ENCODE peak calls at places on chromosomes 13 and 19, in five cellular contexts. One of them, this sample, is unnamed.

GRCh38 chr19:46704379-46705076 is 12.4 kb downstream of the PRKD2 start:
- DNase-seq in kidney: peak
- DNase-seq in fibroblast of mammary gland: peak
- DNase-seq in retinal pigment epithelial cell: no peak
- DNase-seq in lower lobe of right lung: peak
- DNase-seq in this sample: peak

GRCh38 chr19:55212447-55212846 is 3.1 kb upstream of the PTPRH start:
- DNase-seq in kidney: no peak
- DNase-seq in fibroblast of mammary gland: no peak
- DNase-seq in retinal pigment epithelial cell: no peak
- DNase-seq in lower lobe of right lung: no peak
- DNase-seq in this sample: no peak

GRCh38 chr19:53942001-53942786 is 20.5 kb upstream of the CACNG8 start:
- DNase-seq in kidney: no peak
- DNase-seq in fibroblast of mammary gland: peak
- DNase-seq in retinal pigment epithelial cell: no peak
- DNase-seq in lower lobe of right lung: no peak
- DNase-seq in this sample: no peak

GRCh38 chr13:37068962-37069361 is 9.5 kb upstream of the SUPT20H start:
- DNase-seq in kidney: no peak
- DNase-seq in fibroblast of mammary gland: peak
- DNase-seq in retinal pigment epithelial cell: no peak
- DNase-seq in lower lobe of right lung: no peak
- DNase-seq in this sample: peak

GRCh38 chr19:3338541-3339181 is 27.7 kb upstream of the NFIC start:
- DNase-seq in kidney: peak
- DNase-seq in fibroblast of mammary gland: no peak
- DNase-seq in retinal pigment epithelial cell: no peak
- DNase-seq in lower lobe of right lung: peak
- DNase-seq in this sample: no peak

GRCh38 chr19:53086949-53087348 is 16.3 kb downstream of the ZNF160 start:
- DNase-seq in kidney: peak
- DNase-seq in fibroblast of mammary gland: peak
- DNase-seq in retinal pigment epithelial cell: no peak
- DNase-seq in lower lobe of right lung: no peak
- DNase-seq in this sample: peak

GRCh38 chr13:21060827-21061076 is 634 bp downstream of the LATS2 start:
- DNase-seq in kidney: no peak
- DNase-seq in fibroblast of mammary gland: no peak
- DNase-seq in retinal pigment epithelial cell: no peak
- DNase-seq in lower lobe of right lung: no peak
- DNase-seq in this sample: no peak

GRCh38 chr13:105920375-105920774 is 615.1 kb downstream of the EFNB2 start:
- DNase-seq in kidney: no peak
- DNase-seq in fibroblast of mammary gland: peak
- DNase-seq in retinal pigment epithelial cell: no peak
- DNase-seq in lower lobe of right lung: no peak
- DNase-seq in this sample: peak

GRCh38 chr19:19139876-19140229 is 1.6 kb upstream of the TMEM161A start:
- DNase-seq in kidney: no peak
- DNase-seq in fibroblast of mammary gland: no peak
- DNase-seq in retinal pigment epithelial cell: no peak
- DNase-seq in lower lobe of right lung: no peak
- DNase-seq in this sample: no peak

GRCh38 chr13:111031531-111031961 is 83.6 kb upstream of the ARHGEF7 start:
- DNase-seq in kidney: no peak
- DNase-seq in fibroblast of mammary gland: peak
- DNase-seq in retinal pigment epithelial cell: peak
- DNase-seq in lower lobe of right lung: no peak
- DNase-seq in this sample: peak

GRCh38 chr19:16066611-16067104 is 9.6 kb upstream of the TPM4 start:
- DNase-seq in kidney: no peak
- DNase-seq in fibroblast of mammary gland: peak
- DNase-seq in retinal pigment epithelial cell: no peak
- DNase-seq in lower lobe of right lung: peak
- DNase-seq in this sample: peak

GRCh38 chr13:60974296-60974695 is 441.4 kb downstream of the PCDH20 start:
- DNase-seq in kidney: no peak
- DNase-seq in fibroblast of mammary gland: no peak
- DNase-seq in retinal pigment epithelial cell: no peak
- DNase-seq in lower lobe of right lung: no peak
- DNase-seq in this sample: no peak

GRCh38 chr13:110465696-110466095 is 95.8 kb downstream of the RAB20 start:
- DNase-seq in kidney: no peak
- DNase-seq in fibroblast of mammary gland: no peak
- DNase-seq in retinal pigment epithelial cell: no peak
- DNase-seq in lower lobe of right lung: peak
- DNase-seq in this sample: no peak

GRCh38 chr19:38869160-38869835 is 8.8 kb downstream of the RINL start:
- DNase-seq in kidney: no peak
- DNase-seq in fibroblast of mammary gland: no peak
- DNase-seq in retinal pigment epithelial cell: no peak
- DNase-seq in lower lobe of right lung: no peak
- DNase-seq in this sample: no peak

GRCh38 chr13:99008577-99008976 is 30.7 kb upstream of the DOCK9 start:
- DNase-seq in kidney: no peak
- DNase-seq in fibroblast of mammary gland: no peak
- DNase-seq in retinal pigment epithelial cell: no peak
- DNase-seq in lower lobe of right lung: no peak
- DNase-seq in this sample: no peak

GRCh38 chr13:42384265-42384664 is 112.3 kb downstream of the AKAP11 start:
- DNase-seq in kidney: no peak
- DNase-seq in fibroblast of mammary gland: peak
- DNase-seq in retinal pigment epithelial cell: no peak
- DNase-seq in lower lobe of right lung: no peak
- DNase-seq in this sample: no peak

GRCh38 chr13:71865858-71866172 is 1.2 kb downstream of the DACH1 start:
- DNase-seq in kidney: no peak
- DNase-seq in fibroblast of mammary gland: no peak
- DNase-seq in retinal pigment epithelial cell: no peak
- DNase-seq in lower lobe of right lung: peak
- DNase-seq in this sample: no peak

GRCh38 chr13:31242935-31243334 is 43.2 kb downstream of the B3GLCT start:
- DNase-seq in kidney: no peak
- DNase-seq in fibroblast of mammary gland: peak
- DNase-seq in retinal pigment epithelial cell: no peak
- DNase-seq in lower lobe of right lung: no peak
- DNase-seq in this sample: peak

GRCh38 chr13:54573186-54573585 is 1544.6 kb downstream of the OLFM4 start:
- DNase-seq in kidney: no peak
- DNase-seq in fibroblast of mammary gland: no peak
- DNase-seq in retinal pigment epithelial cell: no peak
- DNase-seq in lower lobe of right lung: no peak
- DNase-seq in this sample: no peak

GRCh38 chr19:1494115-1494815 is 3.3 kb downstream of the REEP6 start:
- DNase-seq in kidney: no peak
- DNase-seq in fibroblast of mammary gland: no peak
- DNase-seq in retinal pigment epithelial cell: no peak
- DNase-seq in lower lobe of right lung: no peak
- DNase-seq in this sample: no peak

GRCh38 chr19:3176715-3177501 is 1.7 kb upstream of the S1PR4 start:
- DNase-seq in kidney: peak
- DNase-seq in fibroblast of mammary gland: peak
- DNase-seq in retinal pigment epithelial cell: peak
- DNase-seq in lower lobe of right lung: peak
- DNase-seq in this sample: peak

GRCh38 chr19:4057913-4058695 is 8.6 kb downstream of the ZBTB7A start:
- DNase-seq in kidney: peak
- DNase-seq in fibroblast of mammary gland: peak
- DNase-seq in retinal pigment epithelial cell: peak
- DNase-seq in lower lobe of right lung: peak
- DNase-seq in this sample: peak

GRCh38 chr19:35002037-35002535 is 2.0 kb downstream of the GRAMD1A start:
- DNase-seq in kidney: peak
- DNase-seq in fibroblast of mammary gland: no peak
- DNase-seq in retinal pigment epithelial cell: no peak
- DNase-seq in lower lobe of right lung: peak
- DNase-seq in this sample: no peak
- H3K4me3 ChIP-seq in kidney: no peak
- H3K4me3 ChIP-seq in fibroblast of mammary gland: no peak
- H3K4me3 ChIP-seq in retinal pigment epithelial cell: no peak
- H3K4me3 ChIP-seq in lower lobe of right lung: peak
- H3K4me3 ChIP-seq in this sample: peak

DNA sequence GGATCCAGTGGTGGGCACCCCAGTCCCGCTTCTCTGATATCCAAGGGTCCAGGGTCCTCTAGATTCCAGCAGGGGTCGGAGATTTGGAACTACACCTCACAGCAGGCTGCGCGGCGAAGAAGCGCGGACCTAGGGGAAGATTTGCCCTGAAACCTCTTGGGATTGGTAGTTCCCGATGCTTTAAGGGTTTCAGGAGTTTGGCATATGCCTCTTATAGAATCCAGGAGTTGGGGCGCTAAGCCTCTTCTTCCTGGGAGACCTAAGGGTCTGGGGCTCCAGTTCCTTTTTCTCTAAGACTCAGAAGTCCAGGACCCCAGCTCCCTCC is 349 bp downstream of the BCL2L12 start:
- DNase-seq in kidney: no peak
- DNase-seq in fibroblast of mammary gland: peak
- DNase-seq in retinal pigment epithelial cell: no peak
- DNase-seq in lower lobe of right lung: no peak
- DNase-seq in this sample: no peak
- TF ChIP-seq CTCF in kidney: no peak
- TF ChIP-seq CTCF in fibroblast of mammary gland: no peak
- TF ChIP-seq CTCF in retinal pigment epithelial cell: peak
- TF ChIP-seq CTCF in lower lobe of right lung: no peak
- TF ChIP-seq CTCF in this sample: no peak

GRCh38 chr13:26184791-26185250 is 37.3 kb downstream of the RNF6 start:
- DNase-seq in kidney: no peak
- DNase-seq in fibroblast of mammary gland: peak
- DNase-seq in retinal pigment epithelial cell: peak
- DNase-seq in lower lobe of right lung: peak
- DNase-seq in this sample: peak
- H3K4me3 ChIP-seq in kidney: no peak
- H3K4me3 ChIP-seq in fibroblast of mammary gland: no peak
- H3K4me3 ChIP-seq in retinal pigment epithelial cell: no peak
- H3K4me3 ChIP-seq in lower lobe of right lung: no peak
- H3K4me3 ChIP-seq in this sample: no peak

GRCh38 chr19:7500811-7501450 is 12.1 kb upstream of the PEX11G start:
- DNase-seq in kidney: peak
- DNase-seq in fibroblast of mammary gland: peak
- DNase-seq in retinal pigment epithelial cell: no peak
- DNase-seq in lower lobe of right lung: peak
- DNase-seq in this sample: no peak

GRCh38 chr19:7492142-7493055 is 3.6 kb upstream of the PEX11G start:
- DNase-seq in kidney: no peak
- DNase-seq in fibroblast of mammary gland: peak
- DNase-seq in retinal pigment epithelial cell: no peak
- DNase-seq in lower lobe of right lung: no peak
- DNase-seq in this sample: no peak

GRCh38 chr19:7502552-7502951 is 13.4 kb upstream of the ZNF358 start:
- DNase-seq in kidney: no peak
- DNase-seq in fibroblast of mammary gland: no peak
- DNase-seq in retinal pigment epithelial cell: no peak
- DNase-seq in lower lobe of right lung: no peak
- DNase-seq in this sample: no peak

GRCh38 chr19:7494416-7495098 is 5.7 kb upstream of the PEX11G start:
- DNase-seq in kidney: peak
- DNase-seq in fibroblast of mammary gland: peak
- DNase-seq in retinal pigment epithelial cell: no peak
- DNase-seq in lower lobe of right lung: no peak
- DNase-seq in this sample: peak

DNA sequence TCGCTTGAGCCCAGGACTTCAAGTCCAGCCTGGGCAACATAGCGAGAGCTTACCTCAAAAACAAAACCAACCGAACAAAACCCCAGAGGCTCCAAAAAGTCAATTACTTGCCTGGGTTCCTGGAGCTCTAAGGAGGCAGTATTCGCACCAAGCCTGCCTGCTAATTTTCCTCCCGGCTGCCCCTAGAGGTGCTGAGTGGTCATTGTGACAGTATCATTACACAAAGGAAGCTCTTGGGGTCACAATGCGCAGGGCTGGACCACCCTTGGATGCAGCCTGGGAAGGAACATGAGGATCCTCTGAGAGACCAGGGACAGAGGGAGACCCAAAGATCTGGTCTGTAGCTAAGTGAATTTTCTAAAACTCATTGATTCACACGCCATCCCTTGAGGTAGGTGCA is 8.5 kb upstream of the PEX11G start:
- DNase-seq in kidney: no peak
- DNase-seq in fibroblast of mammary gland: no peak
- DNase-seq in retinal pigment epithelial cell: no peak
- DNase-seq in lower lobe of right lung: no peak
- DNase-seq in this sample: no peak
- TF ChIP-seq CTCF in kidney: peak
- TF ChIP-seq CTCF in fibroblast of mammary gland: peak
- TF ChIP-seq CTCF in retinal pigment epithelial cell: peak
- TF ChIP-seq CTCF in lower lobe of right lung: no peak
- TF ChIP-seq CTCF in this sample: peak

GRCh38 chr19:17118957-17119356 is 43.4 kb downstream of the MYO9B start:
- DNase-seq in kidney: no peak
- DNase-seq in fibroblast of mammary gland: no peak
- DNase-seq in retinal pigment epithelial cell: no peak
- DNase-seq in lower lobe of right lung: no peak
- DNase-seq in this sample: no peak
- H3K4me3 ChIP-seq in kidney: no peak
- H3K4me3 ChIP-seq in fibroblast of mammary gland: no peak
- H3K4me3 ChIP-seq in retinal pigment epithelial cell: no peak
- H3K4me3 ChIP-seq in lower lobe of right lung: no peak
- H3K4me3 ChIP-seq in this sample: no peak

This sample was measured in fibroblast of the aortic adventitia.